ENCODE peak calls at places on chromosome 18, in five cellular contexts. G, X, J, R and V are unnamed samples.
A peak's percentile ranks its signal among the peaks of the same experiment; 100 is the strongest.

GRCh38 chr18:54641734-54642133 is 50.7 kb downstream of the DYNAP start:
- DNase-seq in G (no peak), X (no peak), J (peak; percentile 40), R (no peak), V (no peak)

GRCh38 chr18:41462946-41463345 is 492.1 kb upstream of the PIK3C3 start:
- DNase-seq in G (no peak), X (no peak), J (peak; percentile 15), R (no peak), V (no peak)

GRCh38 chr18:13462686-13463085 is 244.1 kb downstream of the LDLRAD4 start:
- DNase-seq in G (no peak), X (no peak), J (no peak), R (no peak), V (no peak)

GRCh38 chr18:24271381-24272331 is 126.0 kb downstream of the OSBPL1A start:
- DNase-seq in G (peak; percentile 84), X (peak; percentile 74), J (peak; percentile 66), R (peak; percentile 73), V (peak; percentile 59)

GRCh38 chr18:68991281-68991680 is 193.4 kb downstream of the CCDC102B start:
- DNase-seq in G (no peak), X (no peak), J (no peak), R (no peak), V (no peak)

GRCh38 chr18:32769242-32770180 is 3.3 kb downstream of the KLHL14 start:
- DNase-seq in G (peak; percentile 55), X (no peak), J (no peak), R (peak; percentile 40), V (no peak)

GRCh38 chr18:8615397-8616025 is 6.3 kb downstream of the RAB12 start:
- DNase-seq in G (no peak), X (no peak), J (peak; percentile 89), R (no peak), V (peak; percentile 8)

GRCh38 chr18:24757134-24757533 is 296.7 kb downstream of the HRH4 start:
- DNase-seq in G (no peak), X (no peak), J (no peak), R (no peak), V (no peak)

GRCh38 chr18:2984703-2985261 is 28.2 kb downstream of the LPIN2 start:
- DNase-seq in G (no peak), X (no peak), J (peak; percentile 15), R (no peak), V (no peak)

GRCh38 chr18:46324556-46324955 is 220.4 kb downstream of the HAUS1 start:
- DNase-seq in G (peak; percentile 67), X (no peak), J (peak; percentile 86), R (no peak), V (no peak)

GRCh38 chr18:60895181-60895580 is 438.0 kb upstream of the CDH20 start:
- DNase-seq in G (no peak), X (no peak), J (peak; percentile 74), R (no peak), V (no peak)

GRCh38 chr18:67144342-67144741 is 372.2 kb downstream of the DSEL start:
- DNase-seq in G (no peak), X (no peak), J (no peak), R (no peak), V (no peak)

GRCh38 chr18:56927795-56928194 is 219.1 kb upstream of the BOD1L2 start:
- DNase-seq in G (no peak), X (no peak), J (no peak), R (no peak), V (no peak)

GRCh38 chr18:9876523-9876866 is 9.3 kb upstream of the TXNDC2 start:
- DNase-seq in G (no peak), X (no peak), J (no peak), R (no peak), V (no peak)

GRCh38 chr18:13549879-13550231 is 176.5 kb downstream of the FAM210A start:
- DNase-seq in G (no peak), X (no peak), J (no peak), R (no peak), V (no peak)

GRCh38 chr18:55534547-55534946 is 53.4 kb downstream of the TCF4 start:
- DNase-seq in G (no peak), X (no peak), J (peak; percentile 33), R (no peak), V (no peak)

GRCh38 chr18:50051288-50051687 is 143.7 kb downstream of the MYO5B start:
- DNase-seq in G (peak; percentile 10), X (no peak), J (peak; percentile 38), R (no peak), V (no peak)

GRCh38 chr18:48838921-48839818 is 111.6 kb downstream of the SMAD7 start:
- DNase-seq in G (no peak), X (no peak), J (peak; percentile 74), R (no peak), V (peak; percentile 45)

GRCh38 chr18:32355896-32356295 is 114.8 kb downstream of the GAREM1 start:
- DNase-seq in G (no peak), X (no peak), J (no peak), R (no peak), V (no peak)

GRCh38 chr18:7566587-7567486 is at the start of gene PTPRM:
- DNase-seq in G (peak; percentile 94), X (peak; percentile 86), J (peak; percentile 52), R (peak; percentile 90), V (peak; percentile 43)

GRCh38 chr18:48732767-48733424 is 194.1 kb downstream of the CTIF start:
- DNase-seq in G (no peak), X (no peak), J (peak; percentile 78), R (no peak), V (no peak)

GRCh38 chr18:46169464-46169941 is 65.3 kb downstream of the HAUS1 start:
- DNase-seq in G (no peak), X (no peak), J (peak; percentile 75), R (no peak), V (no peak)

GRCh38 chr18:35890323-35890722 is 82.2 kb upstream of the RMP24 start:
- DNase-seq in G (peak; percentile 73), X (no peak), J (no peak), R (no peak), V (no peak)

GRCh38 chr18:60962629-60963028 is 370.6 kb upstream of the CDH20 start:
- DNase-seq in G (no peak), X (no peak), J (no peak), R (no peak), V (no peak)

GRCh38 chr18:79250236-79250993 is 145.3 kb upstream of the NFATC1 start:
- DNase-seq in G (no peak), X (no peak), J (no peak), R (no peak), V (peak; percentile 12)

GRCh38 chr18:79664525-79665125 is 15.0 kb upstream of the CTDP1 start:
- DNase-seq in G (no peak), X (no peak), J (peak; percentile 96), R (no peak), V (no peak)

GRCh38 chr18:28607991-28608390 is 431.1 kb upstream of the CDH2 start:
- DNase-seq in G (no peak), X (no peak), J (no peak), R (no peak), V (no peak)

DNA sequence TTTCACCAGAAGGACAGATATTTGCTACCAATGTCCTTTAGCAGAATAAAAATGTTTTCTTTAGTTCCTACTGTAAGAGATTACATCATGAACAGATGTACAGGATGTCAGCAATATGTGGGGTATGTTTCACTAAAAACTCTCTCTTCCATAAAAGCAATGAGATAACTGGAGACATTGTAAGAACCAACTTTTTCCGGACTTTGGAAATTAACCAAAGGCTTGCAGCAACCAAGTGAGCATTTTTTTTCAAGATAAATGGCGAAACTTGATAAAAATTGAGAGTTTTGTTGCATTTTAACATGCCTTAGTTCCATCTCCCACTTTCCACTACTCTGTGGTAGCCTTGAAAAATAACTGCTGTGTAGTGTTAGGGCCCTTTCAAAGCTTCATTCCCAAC is 429.8 kb upstream of the CDH2 start:
- DNase-seq in G (no peak), X (no peak), J (no peak), R (no peak), V (no peak)
- TF ChIP-seq CTCF in G (no peak), X (no peak), J (no peak), R (no peak), V (no peak)

DNA sequence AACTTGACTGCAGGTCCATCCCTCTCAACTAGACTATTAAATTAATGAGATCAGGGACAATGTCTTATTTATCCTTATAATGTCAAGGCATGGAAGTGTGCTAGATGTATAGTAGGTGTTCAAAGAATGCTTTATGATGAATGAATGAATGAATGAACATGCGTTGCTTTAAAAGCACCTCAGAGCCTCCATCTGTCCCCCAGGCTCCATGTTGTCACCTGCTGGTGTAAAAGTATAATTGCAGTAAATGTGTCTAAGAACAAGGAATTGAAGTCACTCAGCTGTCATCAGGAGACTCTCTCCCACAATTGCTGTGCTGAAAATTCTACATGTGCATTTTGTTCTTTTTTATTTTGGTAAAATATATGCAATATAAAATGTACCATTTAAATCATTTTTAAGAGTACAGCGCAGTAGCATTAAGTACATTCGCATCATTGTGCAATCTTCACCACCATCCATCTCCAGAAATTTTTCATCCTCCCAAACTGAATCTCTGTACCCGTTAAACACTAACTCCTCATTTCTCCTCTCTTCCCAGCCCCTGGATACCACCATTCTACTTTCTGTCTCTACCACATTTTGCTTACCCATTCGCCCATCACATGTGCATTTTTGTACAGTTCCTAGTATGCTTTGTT is 52.6 kb downstream of the GNAL start:
- DNase-seq in G (no peak), X (no peak), J (peak; percentile 35), R (no peak), V (no peak)
- TF ChIP-seq CTCF in G (peak; percentile 54), X (no peak), J (peak; percentile 67), R (peak; percentile 80), V (peak; percentile 41)

DNA sequence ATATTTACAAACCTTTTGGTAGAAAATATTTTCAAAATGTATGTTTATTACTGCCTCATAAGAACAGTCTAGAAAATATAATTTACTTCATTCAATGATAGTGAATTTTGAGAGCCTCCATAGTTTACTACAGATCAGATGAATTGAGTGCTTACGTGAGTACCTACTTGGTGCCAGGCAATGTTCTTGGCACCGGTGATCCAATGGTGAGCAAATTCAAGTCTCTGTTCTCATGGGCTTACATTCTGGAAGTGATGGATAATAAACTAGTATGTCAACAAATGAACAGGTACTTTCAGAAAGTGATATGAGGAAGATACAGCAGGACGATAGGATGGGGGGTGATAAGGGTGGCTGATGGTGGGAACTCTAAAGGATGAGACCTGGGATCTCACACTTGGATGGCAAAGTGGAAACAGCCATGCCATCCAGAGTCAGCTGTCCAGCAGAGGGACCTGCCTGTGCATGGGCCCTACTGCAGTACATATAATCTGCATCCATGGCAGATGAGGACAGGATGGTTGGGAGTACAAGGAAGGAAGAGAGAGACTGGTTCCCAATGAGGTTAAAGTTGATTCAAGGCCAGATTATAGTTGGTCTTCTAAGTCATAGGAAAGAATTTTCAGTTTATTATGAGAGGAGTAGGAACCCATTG is 277.0 kb downstream of the NEDD4L start:
- DNase-seq in G (no peak), X (no peak), J (no peak), R (no peak), V (no peak)
- TF ChIP-seq CTCF in G (no peak), X (no peak), J (peak; percentile 16), R (no peak), V (no peak)

GRCh38 chr18:44521673-44522032 is 159.0 kb upstream of the SETBP1 start:
- DNase-seq in G (no peak), X (no peak), J (peak; percentile 88), R (no peak), V (no peak)

GRCh38 chr18:44518091-44518490 is 162.6 kb upstream of the SETBP1 start:
- DNase-seq in G (no peak), X (no peak), J (peak; percentile 75), R (no peak), V (no peak)

GRCh38 chr18:44526705-44527415 is 153.8 kb upstream of the SETBP1 start:
- DNase-seq in G (no peak), X (no peak), J (no peak), R (no peak), V (no peak)

GRCh38 chr18:44518666-44519065 is 162.0 kb upstream of the SETBP1 start:
- DNase-seq in G (no peak), X (no peak), J (peak; percentile 50), R (no peak), V (no peak)

GRCh38 chr18:44520981-44521672 is 159.6 kb upstream of the SETBP1 start:
- DNase-seq in G (no peak), X (no peak), J (peak; percentile 66), R (no peak), V (no peak)
- TF ChIP-seq CTCF in G (no peak), X (no peak), J (no peak), R (no peak), V (no peak)